ENCODE peak calls at places on chromosomes 7 and 10, in six cellular contexts. One of them, this sample, is unnamed.

GRCh38 chr10:74058071-74058470 is 60.2 kb downstream of the VCL start:
- DNase-seq in effector CD4-positive, alpha-beta T cell: no peak
- DNase-seq in NCI-H2107: no peak
- DNase-seq in activated effector memory CD4-positive, alpha-beta T cell treated with anti-CD3 and anti-CD28 coated beads, Interleukin-2, amount 50 U/mL, for 16 hours: no peak
- DNase-seq in aorta: no peak
- DNase-seq in RPMI8226: peak; percentile 60
- DNase-seq in this sample: no peak

GRCh38 chr10:63666836-63667383 is 145.7 kb downstream of the REEP3 start:
- DNase-seq in effector CD4-positive, alpha-beta T cell: no peak
- DNase-seq in NCI-H2107: no peak
- DNase-seq in activated effector memory CD4-positive, alpha-beta T cell treated with anti-CD3 and anti-CD28 coated beads, Interleukin-2, amount 50 U/mL, for 16 hours: no peak
- DNase-seq in aorta: no peak
- DNase-seq in RPMI8226: no peak
- DNase-seq in this sample: peak; percentile 94

GRCh38 chr7:77327932-77328628 is 88.1 kb downstream of the GSAP start:
- DNase-seq in effector CD4-positive, alpha-beta T cell: no peak
- DNase-seq in NCI-H2107: no peak
- DNase-seq in activated effector memory CD4-positive, alpha-beta T cell treated with anti-CD3 and anti-CD28 coated beads, Interleukin-2, amount 50 U/mL, for 16 hours: peak; percentile 67
- DNase-seq in aorta: no peak
- DNase-seq in RPMI8226: peak; percentile 8
- DNase-seq in this sample: no peak

GRCh38 chr10:113007821-113008220 is 57.8 kb downstream of the TCF7L2 start:
- DNase-seq in effector CD4-positive, alpha-beta T cell: no peak
- DNase-seq in NCI-H2107: no peak
- DNase-seq in activated effector memory CD4-positive, alpha-beta T cell treated with anti-CD3 and anti-CD28 coated beads, Interleukin-2, amount 50 U/mL, for 16 hours: no peak
- DNase-seq in aorta: no peak
- DNase-seq in RPMI8226: no peak
- DNase-seq in this sample: no peak

GRCh38 chr10:102310356-102311024 is 65.2 kb downstream of the GBF1 start:
- DNase-seq in effector CD4-positive, alpha-beta T cell: no peak
- DNase-seq in NCI-H2107: no peak
- DNase-seq in activated effector memory CD4-positive, alpha-beta T cell treated with anti-CD3 and anti-CD28 coated beads, Interleukin-2, amount 50 U/mL, for 16 hours: no peak
- DNase-seq in aorta: no peak
- DNase-seq in RPMI8226: no peak
- DNase-seq in this sample: no peak

GRCh38 chr10:18140149-18140956 is at the start of gene CACNB2:
- DNase-seq in effector CD4-positive, alpha-beta T cell: no peak
- DNase-seq in NCI-H2107: peak; percentile 13
- DNase-seq in activated effector memory CD4-positive, alpha-beta T cell treated with anti-CD3 and anti-CD28 coated beads, Interleukin-2, amount 50 U/mL, for 16 hours: no peak
- DNase-seq in aorta: peak; percentile 94
- DNase-seq in RPMI8226: peak; percentile 7
- DNase-seq in this sample: peak; percentile 23

GRCh38 chr7:76512941-76513816 is 2.8 kb downstream of the UPK3B start:
- DNase-seq in effector CD4-positive, alpha-beta T cell: no peak
- DNase-seq in NCI-H2107: no peak
- DNase-seq in activated effector memory CD4-positive, alpha-beta T cell treated with anti-CD3 and anti-CD28 coated beads, Interleukin-2, amount 50 U/mL, for 16 hours: no peak
- DNase-seq in aorta: no peak
- DNase-seq in RPMI8226: no peak
- DNase-seq in this sample: no peak

GRCh38 chr10:32377458-32378370 is 30.8 kb upstream of the EPC1 start:
- DNase-seq in effector CD4-positive, alpha-beta T cell: peak; percentile 26
- DNase-seq in NCI-H2107: no peak
- DNase-seq in activated effector memory CD4-positive, alpha-beta T cell treated with anti-CD3 and anti-CD28 coated beads, Interleukin-2, amount 50 U/mL, for 16 hours: peak; percentile 74
- DNase-seq in aorta: no peak
- DNase-seq in RPMI8226: peak; percentile 46
- DNase-seq in this sample: no peak

GRCh38 chr10:102982281-102982680 is 64.2 kb downstream of the CNNM2 start:
- DNase-seq in effector CD4-positive, alpha-beta T cell: no peak
- DNase-seq in NCI-H2107: no peak
- DNase-seq in activated effector memory CD4-positive, alpha-beta T cell treated with anti-CD3 and anti-CD28 coated beads, Interleukin-2, amount 50 U/mL, for 16 hours: no peak
- DNase-seq in aorta: no peak
- DNase-seq in RPMI8226: no peak
- DNase-seq in this sample: no peak

GRCh38 chr7:29275493-29275892 is 80.9 kb downstream of the CHN2 start:
- DNase-seq in effector CD4-positive, alpha-beta T cell: no peak
- DNase-seq in NCI-H2107: no peak
- DNase-seq in activated effector memory CD4-positive, alpha-beta T cell treated with anti-CD3 and anti-CD28 coated beads, Interleukin-2, amount 50 U/mL, for 16 hours: no peak
- DNase-seq in aorta: no peak
- DNase-seq in RPMI8226: no peak
- DNase-seq in this sample: no peak